ENCODE peak calls at places on chromosomes 1 and 21, in four cellular contexts. I is NCI-H2081; D is NCI-H1092 treated with DMSO at 0.1 percent for 48 hours; U is stimulated activated CD4-positive, alpha-beta T cell treated with anti-CD3 and anti-CD28 coated beads, Interleukin-1b, Interleukin-23, amount 100 ng/mL, for 48 hours. T is an unnamed sample.

GRCh38 chr1:55478742-55479141 is 263.6 kb upstream of the USP24 start:
- DNase-seq in I (peak; percentile 28), D (peak; percentile 22), U (no peak), T (peak; percentile 72)

GRCh38 chr1:200733907-200734306 is 4.8 kb upstream of the CAMSAP2 start:
- DNase-seq in D (no peak), I (no peak), U (peak; percentile 57), T (no peak)

GRCh38 chr1:36754366-36754765 is 271.7 kb upstream of the CSF3R start:
- DNase-seq in U (no peak), I (no peak), D (no peak), T (no peak)

GRCh38 chr1:34784751-34785221 is 3.8 kb downstream of the GJB3 start:
- DNase-seq in D (no peak), U (no peak), I (no peak), T (no peak)

GRCh38 chr1:200866521-200866920 is 6.3 kb upstream of the GPR25 start:
- DNase-seq in D (no peak), U (peak; percentile 62), I (no peak), T (no peak)

GRCh38 chr1:58597991-58598390 is 20.9 kb upstream of the TACSTD2 start:
- DNase-seq in U (no peak), I (no peak), D (no peak), T (no peak)

GRCh38 chr1:185646202-185646683 is 87.9 kb upstream of the HMCN1 start:
- DNase-seq in D (peak; percentile 69), I (peak; percentile 93), U (no peak), T (no peak)

GRCh38 chr21:16913010-16913409 is 599.8 kb upstream of the CXADR start:
- DNase-seq in U (no peak), I (no peak), D (no peak), T (no peak)

GRCh38 chr1:78726686-78727085 is 77.1 kb downstream of the IFI44 start:
- DNase-seq in D (no peak), I (no peak), U (no peak), T (no peak)

GRCh38 chr1:231396643-231397042 is 25.4 kb downstream of the EGLN1 start:
- DNase-seq in D (no peak), U (no peak), I (no peak), T (no peak)

GRCh38 chr1:47031059-47031458 is 7.6 kb downstream of the CYP4X1 start:
- DNase-seq in U (no peak), I (no peak), D (no peak), T (no peak)

GRCh38 chr21:16797530-16797929 is 715.3 kb upstream of the CXADR start:
- DNase-seq in U (no peak), D (no peak), I (no peak), T (no peak)

T was measured in NCI-H2171 treated with DMSO at 0.1 percent for 48 hours.